ENCODE peak calls at places on chromosomes 16 and 17, in four cellular contexts. O is heart left ventricle, L is body of pancreas, Z is stomach. T is an unnamed sample.
A peak's percentile ranks its signal among the peaks of the same experiment; 100 is the strongest.

GRCh38 chr16:14284930-14285541 is 213.9 kb downstream of the MRTFB start:
- DNase-seq in O (peak; percentile 85), L (peak; percentile 72), Z (peak; percentile 67), T (no peak)

GRCh38 chr17:58136669-58137279 is 11.4 kb upstream of the OR4D1 start:
- DNase-seq in O (no peak), L (no peak), Z (no peak), T (no peak)

GRCh38 chr17:7219812-7220592 is at the start of the genes ACADVL and DLG4:
- DNase-seq in O (peak; percentile 94), L (peak; percentile 95), Z (peak; percentile 91), T (peak; percentile 82)

GRCh38 chr17:57404073-57404472 is 147.8 kb downstream of the MSI2 start:
- DNase-seq in O (no peak), L (no peak), Z (no peak), T (no peak)

GRCh38 chr17:79249945-79250521 is 175.4 kb downstream of the ENGASE start:
- DNase-seq in O (no peak), L (no peak), Z (no peak), T (no peak)

GRCh38 chr17:38428643-38429371 is 543 bp downstream of the ARHGAP23 start:
- DNase-seq in O (peak; percentile 83), L (peak; percentile 59), Z (peak; percentile 44), T (peak; percentile 29)

GRCh38 chr16:30760160-30760559 is 1.7 kb downstream of the CFAP119 start:
- DNase-seq in O (no peak), L (no peak), Z (no peak), T (no peak)

GRCh38 chr17:2309338-2310143 is 5.8 kb downstream of the SRR start:
- DNase-seq in O (no peak), L (peak; percentile 73), Z (no peak), T (no peak)

GRCh38 chr17:607341-608060 is 107.1 kb downstream of the VPS53 start:
- DNase-seq in O (no peak), L (no peak), Z (no peak), T (no peak)

GRCh38 chr16:56362057-56362655 is 63.2 kb downstream of the AMFR start:
- DNase-seq in O (no peak), L (no peak), Z (peak; percentile 11), T (no peak)

GRCh38 chr16:87178977-87179376 is 138.2 kb downstream of the C16orf95 start:
- DNase-seq in O (peak; percentile 79), L (no peak), Z (no peak), T (no peak)

GRCh38 chr16:29806641-29807425 is 504 bp downstream of the MAZ start:
- DNase-seq in O (peak; percentile 69), L (peak; percentile 65), Z (peak; percentile 44), T (peak; percentile 42)

GRCh38 chr17:19313746-19314651 is 48.5 kb downstream of the B9D1 start:
- DNase-seq in O (no peak), L (no peak), Z (no peak), T (no peak)

GRCh38 chr16:14193316-14193871 is 122.3 kb downstream of the MRTFB start:
- DNase-seq in O (no peak), L (no peak), Z (peak; percentile 34), T (no peak)

GRCh38 chr16:31061126-31061812 is 12.8 kb downstream of the ZNF668 start:
- DNase-seq in O (no peak), L (no peak), Z (no peak), T (no peak)

GRCh38 chr16:84357191-84357651 is 11.1 kb upstream of the ATP2C2 start:
- DNase-seq in O (no peak), L (no peak), Z (no peak), T (no peak)

GRCh38 chr17:80747469-80747868 is 202.8 kb downstream of the RPTOR start:
- DNase-seq in O (no peak), L (no peak), Z (no peak), T (no peak)

GRCh38 chr16:5466551-5466950 is 369.0 kb upstream of the EEF2KMT start:
- DNase-seq in O (no peak), L (no peak), Z (no peak), T (no peak)

GRCh38 chr16:12906271-12906670 is 4.9 kb downstream of the SHISA9 start:
- DNase-seq in O (no peak), L (no peak), Z (no peak), T (no peak)

GRCh38 chr17:70405492-70406220 is 236.3 kb downstream of the KCNJ2 start:
- DNase-seq in O (no peak), L (no peak), Z (no peak), T (no peak)

GRCh38 chr16:10964891-10965326 is 20.5 kb downstream of the CLEC16A start:
- DNase-seq in O (no peak), L (no peak), Z (no peak), T (peak; percentile 92)

GRCh38 chr17:74856113-74856512 is 3.6 kb downstream of the GRIN2C start:
- DNase-seq in O (no peak), L (no peak), Z (no peak), T (no peak)

GRCh38 chr17:73533801-73534574 is 110.3 kb downstream of the SDK2 start:
- DNase-seq in O (peak; percentile 40), L (no peak), Z (no peak), T (no peak)

GRCh38 chr17:74177018-74177450 is 26.4 kb upstream of the RPL38 start:
- DNase-seq in O (no peak), L (no peak), Z (no peak), T (no peak)

GRCh38 chr17:46108550-46109110 is 84.6 kb downstream of the KANSL1 start:
- DNase-seq in O (no peak), L (no peak), Z (no peak), T (no peak)

GRCh38 chr16:76386784-76387183 is 109.6 kb downstream of the CNTNAP4 start:
- DNase-seq in O (no peak), L (no peak), Z (no peak), T (no peak)

GRCh38 chr16:59296002-59296401 is 561.9 kb upstream of the GOT2 start:
- DNase-seq in O (no peak), L (no peak), Z (no peak), T (no peak)

GRCh38 chr17:49984283-49984682 is 10.7 kb downstream of the DLX3 start:
- DNase-seq in O (no peak), L (no peak), Z (no peak), T (no peak)

GRCh38 chr17:82348434-82348833 is 10.6 kb upstream of the TEX19 start:
- DNase-seq in O (no peak), L (no peak), Z (no peak), T (no peak)

GRCh38 chr17:82350182-82351030 is 8.6 kb upstream of the TEX19 start:
- DNase-seq in O (no peak), L (peak; percentile 12), Z (no peak), T (peak; percentile 58)

GRCh38 chr17:82346342-82347300 is 12.4 kb upstream of the TEX19 start:
- DNase-seq in O (no peak), L (no peak), Z (no peak), T (peak; percentile 37)

GRCh38 chr17:82349287-82349701 is 9.8 kb upstream of the TEX19 start:
- DNase-seq in O (no peak), L (no peak), Z (no peak), T (no peak)

DNA sequence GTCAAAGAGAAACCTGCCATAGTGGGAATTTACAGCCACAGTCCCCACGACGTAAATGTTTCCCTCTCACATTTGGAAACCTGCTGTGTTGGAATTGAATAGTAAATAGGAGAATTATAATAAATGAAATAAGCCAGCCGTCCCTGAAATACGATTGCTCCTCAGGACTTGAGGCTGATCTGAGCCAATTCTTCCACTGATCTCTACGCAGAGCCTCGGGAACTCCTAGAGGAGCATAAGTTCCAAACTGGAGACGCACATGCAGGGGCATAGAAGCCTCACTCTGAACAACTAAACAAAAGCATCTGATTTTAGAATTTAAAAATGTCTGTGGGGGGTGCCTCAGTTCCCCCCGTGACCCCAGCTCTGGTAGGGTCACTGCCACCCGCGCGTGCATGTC is 10.2 kb upstream of the TEX19 start:
- DNase-seq in O (no peak), L (no peak), Z (no peak), T (no peak)
- H3K27ac ChIP-seq in O (no peak overlapping the region), L (no peak overlapping the region), Z (no peak overlapping the region), T (no peak overlapping the region)

DNA sequence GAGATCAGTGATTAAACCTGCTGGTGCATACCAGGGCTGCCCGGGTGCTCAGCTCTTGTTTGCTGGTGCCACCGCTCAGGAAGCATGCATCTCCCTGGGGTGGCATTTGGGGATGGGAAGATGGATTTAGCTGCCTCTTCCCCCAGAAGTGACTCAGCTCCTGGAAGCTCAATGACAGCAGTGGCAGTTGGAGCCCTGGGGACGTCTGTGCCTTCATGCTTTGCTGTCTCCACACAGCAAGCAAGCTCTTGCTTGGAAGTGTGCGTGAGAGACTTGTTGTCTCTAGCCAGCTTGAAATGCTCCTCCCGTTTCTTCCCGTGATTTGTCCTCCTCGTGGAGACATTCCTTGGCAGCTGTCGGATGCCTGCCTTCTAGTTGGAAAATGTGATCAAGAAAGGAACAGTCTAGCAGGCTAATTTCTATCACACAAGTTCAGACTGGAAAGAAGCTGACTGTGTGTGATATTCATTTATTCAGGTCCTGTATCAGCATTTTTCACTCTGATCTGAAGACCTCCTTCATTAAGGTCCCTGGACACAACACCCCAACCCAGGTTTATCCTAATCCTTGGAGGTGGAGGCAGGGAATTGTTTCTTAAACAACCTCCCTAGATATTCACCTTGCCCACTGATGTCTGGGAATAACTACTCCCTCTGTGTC is 73.0 kb downstream of the BMERB1 start:
- DNase-seq in O (no peak), L (no peak), Z (no peak), T (no peak)
- H3K27ac ChIP-seq in O (no peak overlapping the region), L (no peak overlapping the region), Z (peak overlapping the region; percentile 21), T (no peak overlapping the region)

DNA sequence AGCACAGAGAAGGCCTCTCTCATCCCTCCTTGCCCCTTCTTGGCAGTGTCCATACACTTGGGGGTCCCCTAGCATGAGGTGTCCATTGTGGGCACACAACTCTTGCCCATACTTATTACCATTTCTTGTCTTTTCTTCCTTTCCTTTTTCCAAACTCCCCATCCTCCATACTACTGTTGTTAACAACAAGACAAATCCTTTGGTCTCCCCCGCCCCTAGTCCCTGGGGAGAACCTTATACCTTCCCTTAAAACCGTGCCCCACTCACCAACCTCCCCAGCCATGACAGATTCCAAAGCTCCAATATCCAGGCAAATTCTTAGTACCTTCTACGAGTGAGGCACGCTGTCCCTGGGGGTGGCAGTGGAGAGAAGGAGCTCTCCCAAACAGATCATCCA is 82.9 kb downstream of the GAS7 start:
- DNase-seq in O (no peak), L (no peak), Z (no peak), T (no peak)
- H3K27ac ChIP-seq in O (peak overlapping the region; percentile 72), L (no peak overlapping the region), Z (peak overlapping the region; percentile 88), T (no peak overlapping the region)

GRCh38 chr17:51709867-51710266 is 448.6 kb downstream of the CA10 start:
- DNase-seq in O (no peak), L (no peak), Z (no peak), T (no peak)
- H3K27ac ChIP-seq in O (no peak overlapping the region), L (no peak overlapping the region), Z (no peak overlapping the region), T (no peak overlapping the region)